ENCODE peak calls at places on chromosomes 6 and 20, in six cellular contexts. X, B, C, V, J and T are unnamed samples. For H3K36me3, the result is how much of the 10 kb centered on the place peaks cover.

GRCh38 chr6:71460933-71461332 is 172.3 kb downstream of the OGFRL1 start:
- DNase-seq in B (no peak), V (no peak), C (peak), J (no peak), X (peak), T (no peak)

GRCh38 chr6:53038148-53038547 is 27.1 kb upstream of the FBXO9 start:
- DNase-seq in X (peak), B (no peak), C (peak), J (no peak), V (no peak), T (no peak)

GRCh38 chr6:7899046-7899888 is 11.3 kb downstream of the TXNDC5 start:
- DNase-seq in J (no peak), V (peak), X (no peak), B (no peak), C (no peak), T (no peak)

GRCh38 chr6:36355819-36356218 is 19.1 kb upstream of the BNIP5 start:
- DNase-seq in X (no peak), V (no peak), C (no peak), J (no peak), B (no peak), T (no peak)

GRCh38 chr20:1332749-1333300 is 3.9 kb upstream of the SDCBP2 start:
- DNase-seq in B (no peak), J (no peak), X (no peak), V (no peak), C (no peak), T (no peak)

GRCh38 chr6:70337379-70338073 is 34.6 kb upstream of the COL9A1 start:
- DNase-seq in J (no peak), C (no peak), V (no peak), X (no peak), B (no peak), T (no peak)

GRCh38 chr6:6379573-6379972 is 59.1 kb upstream of the F13A1 start:
- DNase-seq in C (no peak), V (no peak), J (no peak), B (no peak), X (no peak), T (no peak)

GRCh38 chr6:2140438-2141128 is 104.8 kb downstream of the GMDS start:
- DNase-seq in J (no peak), C (no peak), B (no peak), X (no peak), V (no peak), T (no peak)

GRCh38 chr6:95866732-95867131 is 149.0 kb upstream of the FUT9 start:
- DNase-seq in B (no peak), V (peak), J (peak), X (no peak), C (no peak), T (peak)

GRCh38 chr6:83359638-83360037 is 71.2 kb downstream of the ME1 start:
- DNase-seq in J (no peak), C (no peak), X (no peak), V (no peak), B (no peak), T (peak)

GRCh38 chr6:17289491-17290106 is 8.4 kb downstream of the RBM24 start:
- DNase-seq in B (no peak), C (peak), J (no peak), V (peak), X (no peak), T (no peak)

GRCh38 chr6:111614833-111615582 is 9.3 kb upstream of the TRAF3IP2 start:
- DNase-seq in B (no peak), V (peak), C (no peak), X (peak), J (peak), T (no peak)

GRCh38 chr6:52551483-52552277 is 25.2 kb downstream of the TRAM2 start:
- DNase-seq in J (no peak), B (peak), C (peak), V (peak), X (peak), T (peak)

GRCh38 chr6:131041814-131042213 is 21.2 kb downstream of the EPB41L2 start:
- DNase-seq in J (no peak), C (peak), V (no peak), B (no peak), X (no peak), T (no peak)

GRCh38 chr6:111642463-111643158 is 36.9 kb upstream of the TRAF3IP2 start:
- DNase-seq in C (peak), B (peak), J (peak), X (peak), V (peak), T (no peak)

GRCh38 chr20:43586641-43587040 is 4.1 kb upstream of the IFT52 start:
- DNase-seq in J (no peak), V (no peak), X (no peak), B (no peak), C (no peak), T (no peak)

GRCh38 chr6:136788069-136788902 is 4.0 kb downstream of the MAP3K5 start:
- DNase-seq in V (no peak), C (peak), X (peak), B (no peak), J (no peak), T (no peak)

GRCh38 chr6:36947570-36948351 is 6.8 kb upstream of the PI16 start:
- DNase-seq in B (no peak), V (no peak), C (peak), J (no peak), X (no peak), T (no peak)

GRCh38 chr20:41304413-41305079 is 13.0 kb downstream of the ZHX3 start:
- DNase-seq in X (no peak), C (no peak), V (no peak), J (peak), B (no peak), T (no peak)

GRCh38 chr6:141167945-141168344 is 964.8 kb upstream of the GJE1 start:
- DNase-seq in V (no peak), X (no peak), J (no peak), B (no peak), C (no peak), T (no peak)

GRCh38 chr6:113860165-113860955 is 3.2 kb downstream of the MARCKS start:
- DNase-seq in B (peak), V (peak), J (no peak), X (no peak), C (peak), T (peak)

GRCh38 chr6:63317641-63318040 is 2.1 kb downstream of the LGSN start:
- DNase-seq in C (no peak), X (no peak), B (no peak), J (no peak), V (no peak), T (no peak)

GRCh38 chr6:14286634-14287428 is 169.3 kb downstream of the CD83 start:
- DNase-seq in C (no peak), V (no peak), B (no peak), X (no peak), J (no peak), T (no peak)

GRCh38 chr6:144758602-144759001 is 473.5 kb downstream of the UTRN start:
- DNase-seq in V (no peak), X (peak), B (no peak), C (peak), J (no peak), T (no peak)

GRCh38 chr6:43764767-43765166 is 5.2 kb upstream of the VEGFA start:
- DNase-seq in B (no peak), V (no peak), C (no peak), X (no peak), J (no peak), T (no peak)

GRCh38 chr6:141388666-141389065 is 744.1 kb upstream of the GJE1 start:
- DNase-seq in J (no peak), V (no peak), C (no peak), X (no peak), B (no peak), T (no peak)

GRCh38 chr6:1109134-1109533 is 202.8 kb upstream of the FOXQ1 start:
- DNase-seq in J (no peak), C (no peak), B (no peak), X (no peak), V (no peak), T (no peak)

GRCh38 chr6:145028144-145028818 is 707.0 kb downstream of the EPM2A start:
- DNase-seq in V (no peak), X (peak), J (peak), C (peak), B (no peak), T (no peak)

GRCh38 chr6:137291441-137291840 is 72.3 kb upstream of the IFNGR1 start:
- DNase-seq in J (no peak), C (peak), V (peak), B (peak), X (no peak), T (no peak)

GRCh38 chr6:44856495-44856878 is 469.0 kb downstream of the CDC5L start:
- DNase-seq in V (no peak), J (no peak), B (no peak), X (peak), C (no peak), T (no peak)

GRCh38 chr20:25402583-25402982 is 4.9 kb upstream of the GINS1 start:
- DNase-seq in J (no peak), C (no peak), B (no peak), V (no peak), X (no peak), T (no peak)
- H3K4me3 ChIP-seq in J (no peak), C (no peak), B (no peak), V (no peak), X (no peak), T (no peak)

DNA sequence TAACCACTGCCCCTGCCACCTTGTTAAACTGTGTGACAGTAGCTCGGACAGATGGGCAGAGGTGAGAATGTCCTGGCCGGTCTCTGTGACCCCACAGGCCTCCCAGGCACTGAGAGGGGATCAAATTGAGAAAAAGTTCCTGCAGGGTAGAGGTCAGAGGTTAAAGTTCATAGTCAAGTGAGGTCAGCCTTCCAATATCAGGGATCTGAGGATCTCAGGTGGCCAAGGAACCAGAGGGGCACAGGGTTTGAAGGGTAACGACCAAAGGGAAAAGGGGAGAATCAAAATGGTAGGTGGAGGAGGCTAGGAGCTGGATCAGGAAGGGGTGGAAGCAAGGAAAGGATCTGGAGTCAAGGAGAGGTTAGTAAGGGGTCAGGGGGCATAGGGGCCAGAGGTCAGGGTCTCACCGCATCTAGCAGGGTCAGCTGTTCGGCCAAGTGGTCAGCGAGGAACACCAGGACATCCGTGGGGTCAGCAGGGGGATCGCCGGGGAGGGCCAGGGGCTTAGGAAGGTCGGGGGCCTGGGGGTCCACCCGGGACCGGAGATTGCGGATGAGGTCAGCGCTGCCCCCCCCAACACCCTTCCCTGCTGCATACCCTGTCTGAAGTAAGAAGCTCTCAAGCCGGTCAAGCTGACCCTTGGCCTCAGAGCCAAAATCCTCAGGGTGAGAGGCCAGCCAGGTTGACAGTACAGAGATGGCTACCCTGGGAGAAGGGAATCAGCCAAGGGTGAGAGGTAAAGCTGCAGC is 2.9 kb downstream of the RGL2 start:
- DNase-seq in X (no peak), V (no peak), B (no peak), J (no peak), C (no peak), T (no peak)
- H3K36me3 ChIP-seq in X (under half), V (under half), B (half or more), J (under half), C (under half), T (half or more)

GRCh38 chr6:10386260-10386659 is 28.6 kb downstream of the TFAP2A start:
- DNase-seq in C (no peak), J (no peak), B (no peak), V (no peak), X (no peak), T (no peak)

GRCh38 chr6:10385512-10386132 is 29.3 kb downstream of the TFAP2A start:
- DNase-seq in B (no peak), C (no peak), V (no peak), J (no peak), X (no peak), T (no peak)

GRCh38 chr6:10384333-10384718 is 30.5 kb downstream of the TFAP2A start:
- DNase-seq in X (no peak), B (no peak), V (no peak), J (no peak), C (no peak), T (no peak)

GRCh38 chr6:10384064-10384317 is 30.9 kb downstream of the TFAP2A start:
- DNase-seq in B (no peak), J (no peak), V (no peak), C (no peak), X (no peak), T (no peak)

DNA sequence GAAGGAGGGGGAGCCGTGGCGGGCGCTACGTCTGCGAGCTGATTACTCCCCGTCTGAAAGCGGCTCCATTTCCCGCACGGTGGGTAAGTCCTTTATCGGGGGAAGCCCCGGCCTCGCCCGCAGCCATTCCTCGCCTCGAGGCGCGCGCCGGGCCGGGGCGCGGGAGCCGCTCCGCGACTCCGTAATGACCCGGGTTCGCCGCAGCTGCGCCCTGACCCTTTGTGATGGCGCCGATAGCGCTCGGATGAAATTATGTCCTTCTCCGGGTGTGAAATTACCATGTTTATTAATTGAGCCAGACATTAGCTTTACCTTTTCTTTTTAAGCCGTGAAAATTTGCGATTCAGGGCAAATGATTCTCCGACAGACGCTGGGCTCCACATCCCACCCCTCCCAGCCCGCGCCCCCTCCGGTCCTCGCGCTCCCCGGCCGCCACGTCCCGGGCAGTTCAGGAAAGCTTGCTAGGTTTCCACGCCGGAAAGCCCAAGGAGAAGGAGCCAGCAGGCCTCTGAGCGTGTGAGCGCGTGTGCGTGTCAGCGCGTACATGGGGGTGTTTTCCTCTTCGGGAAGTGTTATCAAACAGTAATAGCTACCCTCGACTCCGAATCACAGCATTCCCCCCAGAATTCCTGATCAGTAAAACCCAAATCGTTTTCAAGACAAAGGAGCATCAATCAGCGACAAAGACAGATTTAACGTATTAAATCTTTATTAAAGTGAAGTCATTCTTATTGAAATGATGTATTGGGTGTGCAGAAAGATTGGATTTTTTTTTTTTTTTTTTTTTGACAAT is 30.0 kb downstream of the TFAP2A start:
- DNase-seq in B (no peak), V (no peak), C (no peak), J (no peak), X (no peak), T (no peak)
- H3K4me3 ChIP-seq in B (no peak), V (no peak), C (no peak), J (no peak), X (no peak), T (no peak)

GRCh38 chr6:166928644-166929515 is 27.5 kb downstream of the RNASET2 start:
- DNase-seq in C (no peak), B (no peak), V (no peak), X (no peak), J (no peak), T (no peak)

GRCh38 chr6:166932116-166932515 is 24.2 kb downstream of the RNASET2 start:
- DNase-seq in X (no peak), C (no peak), J (no peak), B (no peak), V (no peak), T (no peak)

GRCh38 chr6:166931426-166931970 is 24.9 kb downstream of the RNASET2 start:
- DNase-seq in B (no peak), C (no peak), X (no peak), J (no peak), V (no peak), T (no peak)

GRCh38 chr6:166929534-166930189 is 26.7 kb downstream of the RNASET2 start:
- DNase-seq in V (no peak), C (no peak), J (no peak), X (no peak), B (no peak), T (no peak)

DNA sequence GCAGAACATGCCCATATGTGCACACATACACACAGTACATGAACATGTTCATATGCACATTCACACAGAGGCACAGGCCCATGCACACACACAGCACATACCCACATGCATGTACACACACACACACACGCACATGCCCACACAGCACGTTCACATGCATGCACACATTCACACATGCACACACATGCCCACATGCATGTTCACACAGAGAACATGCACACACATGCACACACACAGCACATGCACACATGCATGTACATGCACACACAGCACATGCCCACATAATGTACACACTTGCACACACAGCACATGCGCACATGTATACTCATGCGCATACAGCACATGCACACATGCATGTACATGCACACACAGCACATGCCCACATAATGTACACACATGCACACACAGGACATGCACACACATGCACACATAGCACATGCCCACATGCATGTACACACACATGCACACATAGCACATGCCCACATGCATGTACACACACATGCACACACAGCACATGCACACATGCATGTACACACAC is 25.9 kb downstream of the RNASET2 start:
- DNase-seq in J (no peak), B (no peak), V (no peak), C (no peak), X (no peak), T (no peak)
- H3K36me3 ChIP-seq in J (under half), B (under half), V (under half), C (under half), X (under half), T (under half)